ENCODE peak calls at places on chromosomes 5 and 9, in four cellular contexts. Q is coronary artery, M is AG04450, C is prostate gland. K is an unnamed sample.
A peak's percentile ranks its signal among the peaks of the same experiment; 100 is the strongest.

GRCh38 chr5:40333459-40334241 is 346.1 kb upstream of the PTGER4 start:
- DNase-seq in C (no peak), Q (no peak), M (no peak), K (no peak)

GRCh38 chr9:3296536-3296935 is 229.3 kb downstream of the RFX3 start:
- DNase-seq in C (no peak), M (no peak), Q (no peak), K (no peak)

GRCh38 chr5:16446993-16447392 is 18.6 kb downstream of the ZNF622 start:
- DNase-seq in C (no peak), Q (no peak), M (no peak), K (no peak)

GRCh38 chr9:89842267-89842768 is 237.5 kb downstream of the GADD45G start:
- DNase-seq in C (no peak), M (no peak), Q (no peak), K (peak; percentile 73)

GRCh38 chr9:101162231-101162630 is 133.7 kb downstream of the PLPPR1 start:
- DNase-seq in M (no peak), C (no peak), Q (no peak), K (no peak)

GRCh38 chr9:20339611-20340010 is 282.7 kb downstream of the MLLT3 start:
- DNase-seq in C (no peak), M (no peak), Q (no peak), K (no peak)

GRCh38 chr5:82356808-82357671 is 78.9 kb upstream of the RPS23 start:
- DNase-seq in Q (peak; percentile 85), C (peak; percentile 70), M (peak; percentile 54), K (peak; percentile 66)

GRCh38 chr9:137355445-137356365 is 53.6 kb upstream of the NRARP start:
- DNase-seq in Q (peak; percentile 64), M (no peak), C (no peak), K (no peak)

GRCh38 chr9:75061169-75061568 is 26.8 kb downstream of the NMRK1 start:
- DNase-seq in M (no peak), Q (no peak), C (no peak), K (no peak)

GRCh38 chr9:83538172-83538889 is at the start of gene FRMD3:
- DNase-seq in C (peak; percentile 69), M (no peak), Q (peak; percentile 89), K (peak; percentile 72)

GRCh38 chr5:166341708-166342329 is 1949.6 kb upstream of the WWC1 start:
- DNase-seq in C (no peak), M (no peak), Q (no peak), K (no peak)

GRCh38 chr5:135978993-135979392 is 24.2 kb upstream of the LECT2 start:
- DNase-seq in Q (no peak), M (no peak), C (no peak), K (no peak)

GRCh38 chr5:9596833-9597232 is 33.3 kb downstream of the TAS2R1 start:
- DNase-seq in Q (no peak), C (no peak), M (no peak), K (no peak)

GRCh38 chr5:150070277-150070638 is 16.1 kb downstream of the CSF1R start:
- DNase-seq in M (no peak), Q (no peak), C (no peak), K (no peak)

GRCh38 chr5:147558826-147559225 is 49.0 kb upstream of the DPYSL3 start:
- DNase-seq in C (peak; percentile 63), Q (no peak), M (peak; percentile 61), K (peak; percentile 27)

GRCh38 chr5:148384389-148384756 is 615 bp downstream of the FBXO38 start:
- DNase-seq in Q (no peak), M (no peak), C (no peak), K (no peak)

GRCh38 chr5:137292461-137293025 is 206.6 kb downstream of the SPOCK1 start:
- DNase-seq in M (no peak), Q (no peak), C (peak; percentile 71), K (peak; percentile 39)

GRCh38 chr5:176530983-176531901 is 6.0 kb downstream of the RNF44 start:
- DNase-seq in M (peak; percentile 42), C (no peak), Q (no peak), K (no peak)

GRCh38 chr5:13934125-13934524 is 10.4 kb downstream of the DNAH5 start:
- DNase-seq in M (no peak), Q (no peak), C (no peak), K (no peak)

GRCh38 chr9:107948086-107948485 is 458.5 kb upstream of the KLF4 start:
- DNase-seq in M (no peak), Q (no peak), C (no peak), K (no peak)

GRCh38 chr9:27460225-27461023 is 63.7 kb upstream of the IFNK start:
- DNase-seq in C (no peak), Q (no peak), M (no peak), K (no peak)

GRCh38 chr5:161541-162110 is 29.7 kb upstream of the LRRC14B start:
- DNase-seq in Q (no peak), M (no peak), C (no peak), K (no peak)

GRCh38 chr9:109780453-109781033 is 545 bp downstream of the PALM2AKAP2 start:
- DNase-seq in M (no peak), Q (no peak), C (no peak), K (no peak)

GRCh38 chr5:158538506-158539074 is 561.1 kb downstream of the EBF1 start:
- DNase-seq in C (no peak), M (no peak), Q (no peak), K (no peak)

GRCh38 chr9:128733256-128733655 is 9.3 kb upstream of the ZDHHC12 start:
- DNase-seq in C (peak; percentile 58), Q (no peak), M (peak; percentile 53), K (peak; percentile 78)

GRCh38 chr9:135615666-135616620 is 23.4 kb downstream of the GLT6D1 start:
- DNase-seq in Q (no peak), C (no peak), M (no peak), K (no peak)

GRCh38 chr9:16904655-16905054 is 34.2 kb upstream of the BNC2 start:
- DNase-seq in C (no peak), Q (no peak), M (no peak), K (no peak)

GRCh38 chr5:123116063-123116462 is 27.0 kb downstream of the PRDM6 start:
- DNase-seq in C (no peak), M (no peak), Q (no peak), K (no peak)

GRCh38 chr9:98259791-98260190 is 4.3 kb upstream of the TBC1D2 start:
- DNase-seq in M (no peak), Q (no peak), C (no peak), K (no peak)

GRCh38 chr5:54087436-54087835 is 222.9 kb downstream of the ARL15 start:
- DNase-seq in Q (no peak), C (no peak), M (peak; percentile 85), K (no peak)

GRCh38 chr9:4238522-4238921 is 61.3 kb downstream of the GLIS3 start:
- DNase-seq in C (no peak), Q (no peak), M (no peak), K (no peak)

GRCh38 chr5:61010759-61011460 is 65.9 kb downstream of the NDUFAF2 start:
- DNase-seq in M (no peak), Q (no peak), C (no peak), K (no peak)

GRCh38 chr5:41863871-41864486 is 6.2 kb downstream of the OXCT1 start:
- DNase-seq in M (no peak), C (no peak), Q (no peak), K (no peak)

GRCh38 chr5:10789021-10789420 is 28.0 kb upstream of the DAP start:
- DNase-seq in Q (no peak), M (peak; percentile 84), C (no peak), K (no peak)

GRCh38 chr5:54859321-54859720 is 126.1 kb downstream of the ESM1 start:
- DNase-seq in M (no peak), Q (no peak), C (no peak), K (no peak)

GRCh38 chr9:83339435-83339834 is 198.8 kb downstream of the FRMD3 start:
- DNase-seq in C (no peak), M (no peak), Q (no peak), K (no peak)

GRCh38 chr5:40354171-40354570 is 325.5 kb upstream of the PTGER4 start:
- DNase-seq in Q (no peak), M (no peak), C (no peak), K (no peak)

GRCh38 chr5:82375488-82376294 is 97.5 kb upstream of the RPS23 start:
- DNase-seq in C (no peak), Q (no peak), M (no peak), K (no peak)

GRCh38 chr9:98146101-98146991 is 27.3 kb upstream of the TRIM14 start:
- DNase-seq in Q (no peak), C (peak; percentile 96), M (no peak), K (peak; percentile 90)

GRCh38 chr9:96762562-96762961 is 15.3 kb downstream of the ZNF510 start:
- DNase-seq in C (no peak), Q (no peak), M (no peak), K (no peak)

DNA sequence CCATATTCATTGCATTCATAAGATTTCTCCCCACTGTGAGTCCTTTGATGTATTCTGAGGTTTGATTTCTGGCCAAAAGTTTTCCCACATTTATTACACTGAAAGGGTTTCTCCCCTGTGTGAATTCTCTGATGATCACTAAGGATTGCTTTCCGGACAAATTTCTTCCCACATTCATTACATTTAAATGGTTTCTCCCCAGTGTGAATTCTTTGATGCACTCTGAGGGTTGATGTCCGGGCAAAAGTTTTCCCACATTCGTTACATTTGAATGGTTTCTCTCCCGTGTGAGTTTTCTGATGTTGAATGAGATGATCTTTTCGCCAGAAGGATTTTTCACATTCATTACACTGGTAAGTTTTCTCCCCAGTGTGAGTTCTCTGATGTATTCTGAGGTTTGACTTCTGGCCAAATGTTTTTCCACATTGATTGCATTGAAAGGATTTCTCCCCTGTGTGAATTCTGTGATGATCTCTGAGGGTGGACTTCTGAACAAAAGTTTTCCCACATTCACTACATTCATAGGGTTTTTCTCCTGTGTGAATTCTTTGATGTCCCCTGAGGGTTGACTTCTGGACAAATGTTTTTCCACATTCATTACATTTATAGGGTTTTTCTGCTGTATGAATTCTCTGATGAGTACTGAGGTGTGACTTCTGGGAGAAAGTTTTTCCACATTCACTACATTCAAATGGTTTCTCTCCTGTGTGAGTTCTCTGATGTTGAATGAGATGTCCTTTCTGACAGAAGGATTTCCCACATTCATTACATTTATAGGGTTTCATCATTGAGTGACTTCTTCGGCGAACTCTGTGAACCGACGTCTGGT is 18.8 kb downstream of the ZNF510 start:
- DNase-seq in C (no peak), Q (no peak), M (no peak), K (no peak)
- H3K4me3 ChIP-seq in C (no peak overlapping the region), Q (peak overlapping the region; percentile 0), M (no peak overlapping the region), K (no peak overlapping the region)

DNA sequence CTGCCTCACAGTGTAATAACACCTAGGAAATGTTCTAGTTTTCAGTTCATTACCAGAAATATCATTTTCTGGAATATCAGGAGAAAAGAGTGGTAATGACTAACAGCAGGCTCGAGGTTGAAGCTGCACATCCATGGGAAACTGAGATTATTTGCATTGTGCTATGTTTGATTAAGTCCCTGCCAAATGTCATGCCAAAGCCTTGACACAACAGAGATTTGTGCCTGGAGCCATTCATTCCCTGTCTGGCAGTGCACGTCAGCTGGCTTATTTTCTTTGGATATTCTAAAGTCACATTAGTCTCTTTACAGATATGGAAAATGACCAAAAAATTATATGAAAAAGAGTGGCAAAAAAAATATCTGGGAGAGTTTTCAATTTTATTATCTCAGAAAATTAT is 848.0 kb downstream of the PTPRD start:
- DNase-seq in M (no peak), Q (no peak), C (no peak), K (no peak)
- H3K4me3 ChIP-seq in M (no peak overlapping the region), Q (no peak overlapping the region), C (no peak overlapping the region), K (no peak overlapping the region)

GRCh38 chr9:86351897-86352296 is 2.3 kb downstream of the TUT7 start:
- DNase-seq in M (no peak), Q (no peak), C (no peak), K (no peak)
- H3K4me3 ChIP-seq in M (peak overlapping the region; percentile 92), Q (peak overlapping the region; percentile 36), C (peak overlapping the region; percentile 85), K (no peak overlapping the region)

GRCh38 chr5:141560141-141560540 is 58.7 kb downstream of the DIAPH1 start:
- DNase-seq in Q (no peak), M (no peak), C (peak; percentile 67), K (no peak)
- H3K4me3 ChIP-seq in Q (peak overlapping the region; percentile 49), M (no peak overlapping the region), C (no peak overlapping the region), K (no peak overlapping the region)

GRCh38 chr9:114153761-114154596 is 1.4 kb upstream of the COL27A1 start:
- DNase-seq in C (peak; percentile 29), Q (no peak), M (no peak), K (no peak)
- H3K4me3 ChIP-seq in C (peak overlapping the region; percentile 30), Q (peak overlapping the region; percentile 81), M (peak overlapping the region; percentile 51), K (no peak overlapping the region)